ENCODE peak calls at places on chromosome 20, in six cellular contexts. H, X, G, B, C and M are unnamed samples.

GRCh38 chr20:62938105-62938888 is at the start of gene GID8:
- DNase-seq in H (peak), X (peak), G (peak), B (peak), C (no peak), M (peak)

GRCh38 chr20:58384821-58385220 is 4.2 kb upstream of the VAPB start:
- DNase-seq in H (no peak), X (no peak), G (no peak), B (no peak), C (no peak), M (no peak)

GRCh38 chr20:18504479-18505060 is 3.2 kb upstream of the SEC23B start:
- DNase-seq in H (no peak), X (peak), G (no peak), B (peak), C (no peak), M (no peak)

GRCh38 chr20:50870572-50871161 is 60.6 kb downstream of the ADNP start:
- DNase-seq in H (no peak), X (no peak), G (peak), B (no peak), C (no peak), M (no peak)

GRCh38 chr20:49046087-49046900 is at the start of gene CSE1L:
- DNase-seq in H (peak), X (peak), G (peak), B (peak), C (peak), M (peak)

GRCh38 chr20:8424010-8424409 is 291.9 kb downstream of the PLCB1 start:
- DNase-seq in H (no peak), X (no peak), G (no peak), B (peak), C (no peak), M (no peak)

GRCh38 chr20:4060054-4060795 is 44.9 kb upstream of the RNF24 start:
- DNase-seq in H (no peak), X (no peak), G (no peak), B (no peak), C (no peak), M (no peak)

GRCh38 chr20:62172666-62173065 is 10.2 kb upstream of the MTG2 start:
- DNase-seq in H (no peak), X (no peak), G (no peak), B (no peak), C (no peak), M (no peak)

GRCh38 chr20:4449977-4450715 is 271.6 kb upstream of the PRND start:
- DNase-seq in H (no peak), X (no peak), G (peak), B (peak), C (no peak), M (no peak)